ENCODE peak calls at places on chromosomes 1 and 21, in four cellular contexts. C is colonic mucosa, Q is neuronal stem cell, P is left lung. K is an unnamed sample.

GRCh38 chr21:38645282-38645681 is 147.0 kb upstream of the ERG start:
- DNase-seq in C (no peak), Q (no peak), P (no peak), K (no peak)

GRCh38 chr1:201013031-201013485 is 10.5 kb downstream of the KIF21B start:
- DNase-seq in C (peak; percentile 55), Q (no peak), P (peak; percentile 86), K (no peak)

GRCh38 chr1:209428241-209428921 is 155.1 kb upstream of the CAMK1G start:
- DNase-seq in C (no peak), Q (peak; percentile 46), P (no peak), K (no peak)

GRCh38 chr1:117359560-117360289 is 7.5 kb upstream of the MAN1A2 start:
- DNase-seq in C (no peak), Q (no peak), P (no peak), K (no peak)

GRCh38 chr21:44054710-44055109 is 42.6 kb downstream of the TRAPPC10 start:
- DNase-seq in C (no peak), Q (no peak), P (no peak), K (no peak)

GRCh38 chr1:40712405-40712944 is 21.0 kb downstream of the NFYC start:
- DNase-seq in C (no peak), Q (no peak), P (no peak), K (no peak)

GRCh38 chr21:27423073-27423472 is 456.2 kb upstream of the ADAMTS5 start:
- DNase-seq in C (no peak), Q (no peak), P (peak; percentile 43), K (no peak)

GRCh38 chr1:230977781-230978490 is 725 bp downstream of the TTC13 start:
- DNase-seq in C (peak; percentile 45), Q (peak; percentile 26), P (peak; percentile 87), K (peak; percentile 49)

GRCh38 chr1:91835087-91835521 is 50.8 kb downstream of the TGFBR3 start:
- DNase-seq in C (no peak), Q (no peak), P (no peak), K (no peak)

GRCh38 chr1:89779541-89779940 is 41.3 kb upstream of the LRRC8D start:
- DNase-seq in C (no peak), Q (no peak), P (no peak), K (no peak)

GRCh38 chr1:165011947-165012346 is 344.6 kb downstream of the LMX1A start:
- DNase-seq in C (no peak), Q (no peak), P (no peak), K (no peak)

GRCh38 chr1:10904396-10905358 is 107.8 kb upstream of the TARDBP start:
- DNase-seq in C (no peak), Q (no peak), P (no peak), K (no peak)

GRCh38 chr1:241531195-241532172 is 694 bp upstream of the KMO start:
- DNase-seq in C (no peak), Q (peak; percentile 35), P (no peak), K (peak; percentile 79)

GRCh38 chr1:208031932-208032320 is 121.0 kb upstream of the CD34 start:
- DNase-seq in C (no peak), Q (no peak), P (no peak), K (no peak)

GRCh38 chr1:223363057-223363855 is 720 bp downstream of the SUSD4 start:
- DNase-seq in C (no peak), Q (peak; percentile 41), P (peak; percentile 79), K (peak; percentile 14)

GRCh38 chr1:17826165-17826488 is 71.0 kb downstream of the ACTL8 start:
- DNase-seq in C (peak; percentile 66), Q (peak; percentile 49), P (no peak), K (peak; percentile 61)

GRCh38 chr1:216119600-216119999 is 303.6 kb downstream of the USH2A start:
- DNase-seq in C (no peak), Q (no peak), P (no peak), K (peak; percentile 54)

GRCh38 chr1:25820247-25821111 is 725 bp downstream of the MTFR1L start:
- DNase-seq in C (peak; percentile 56), Q (no peak), P (peak; percentile 86), K (peak; percentile 71)

GRCh38 chr1:222931018-222931417 is 116.2 kb downstream of the DISP1 start:
- DNase-seq in C (no peak), Q (no peak), P (no peak), K (no peak)

GRCh38 chr1:65420590-65421340 is at the start of the genes LEPR and LEPROT:
- DNase-seq in C (no peak), Q (no peak), P (no peak), K (peak; percentile 56)

GRCh38 chr1:237324226-237324625 is 282.2 kb downstream of the RYR2 start:
- DNase-seq in C (no peak), Q (no peak), P (no peak), K (no peak)

GRCh38 chr1:223500560-223501425 is 107.6 kb downstream of the CCDC185 start:
- DNase-seq in C (no peak), Q (no peak), P (no peak), K (no peak)

GRCh38 chr1:33741749-33742148 is 122.1 kb upstream of the HMGB4 start:
- DNase-seq in C (no peak), Q (no peak), P (no peak), K (no peak)

GRCh38 chr1:246151796-246152434 is 355.2 kb downstream of the SMYD3 start:
- DNase-seq in C (no peak), Q (no peak), P (no peak), K (no peak)

GRCh38 chr21:38804617-38805281 is 980 bp upstream of the ETS2 start:
- DNase-seq in C (peak; percentile 87), Q (no peak), P (peak; percentile 94), K (peak; percentile 68)

GRCh38 chr1:105891308-105891707 is 1165.2 kb upstream of the PRMT6 start:
- DNase-seq in C (no peak), Q (no peak), P (no peak), K (no peak)
- H3K4me3 ChIP-seq in C (no peak overlapping the region), Q (no peak overlapping the region), P (no peak overlapping the region), K (no peak overlapping the region)

DNA sequence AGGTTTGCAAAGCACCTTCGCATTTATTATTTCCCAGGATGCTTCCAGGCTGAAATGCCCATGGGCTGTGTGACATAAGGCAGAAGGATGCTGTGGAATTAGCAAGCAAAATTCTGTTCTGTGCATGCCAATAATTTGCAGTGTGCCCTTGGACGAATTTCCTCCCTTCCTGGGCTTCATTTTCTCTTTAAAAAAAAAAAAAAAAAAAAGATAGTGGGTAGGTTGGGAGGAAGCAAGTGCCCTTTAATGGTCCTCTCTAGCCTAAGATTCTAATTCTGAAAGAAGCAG is 2.5 kb upstream of the ID3 start:
- DNase-seq in C (no peak), Q (no peak), P (no peak), K (no peak)
- H3K4me3 ChIP-seq in C (no peak overlapping the region), Q (no peak overlapping the region), P (no peak overlapping the region), K (peak overlapping the region; percentile 26)

GRCh38 chr1:8981169-8981568 is 35.5 kb downstream of the CA6 start:
- DNase-seq in C (no peak), Q (no peak), P (no peak), K (no peak)

GRCh38 chr1:8980656-8981055 is 35.0 kb downstream of the CA6 start:
- DNase-seq in C (no peak), Q (no peak), P (no peak), K (no peak)

GRCh38 chr1:8976338-8976737 is 30.7 kb downstream of the CA6 start:
- DNase-seq in C (no peak), Q (no peak), P (no peak), K (no peak)

GRCh38 chr1:8974551-8974950 is 28.9 kb downstream of the CA6 start:
- DNase-seq in C (no peak), Q (no peak), P (no peak), K (no peak)

GRCh38 chr1:8976896-8977295 is 31.2 kb downstream of the CA6 start:
- DNase-seq in C (peak; percentile 79), Q (no peak), P (no peak), K (no peak)
- H3K4me3 ChIP-seq in C (no peak overlapping the region), Q (no peak overlapping the region), P (no peak overlapping the region), K (no peak overlapping the region)

GRCh38 chr1:46134660-46135331 is 2.4 kb upstream of the PIK3R3 start:
- DNase-seq in C (no peak), Q (no peak), P (no peak), K (no peak)

GRCh38 chr1:46132529-46133180 is at the start of gene PIK3R3:
- DNase-seq in C (peak; percentile 98), Q (peak; percentile 100), P (peak; percentile 99), K (peak; percentile 99)

GRCh38 chr1:46133181-46133658 is 791 bp upstream of the PIK3R3 start:
- DNase-seq in C (no peak), Q (no peak), P (peak; percentile 92), K (no peak)

GRCh38 chr1:46131727-46132528 is 501 bp downstream of the PIK3R3 start:
- DNase-seq in C (peak; percentile 47), Q (no peak), P (no peak), K (peak; percentile 57)

GRCh38 chr1:46133946-46134345 is 1.5 kb upstream of the PIK3R3 start:
- DNase-seq in C (no peak), Q (no peak), P (no peak), K (no peak)
- H3K4me3 ChIP-seq in C (no peak overlapping the region), Q (peak overlapping the region; percentile 80), P (peak overlapping the region; percentile 67), K (peak overlapping the region; percentile 73)

K was measured in A673.